ENCODE peak calls at places on chromosome 6, in nine cellular contexts. One of them, this sample, is unnamed.
A peak's percentile ranks its signal among the peaks of the same experiment; 100 is the strongest.

GRCh38 chr6:41723178-41723935 is 12.1 kb downstream of the TFEB start:
- DNase-seq in cardiac muscle cell: peak; percentile 95
- DNase-seq in fibroblast of pulmonary artery: peak; percentile 95
- DNase-seq in breast epithelium: no peak
- DNase-seq in epithelial cell of esophagus: peak; percentile 92
- DNase-seq in fibroblast of villous mesenchyme: peak; percentile 95
- DNase-seq in gastrocnemius medialis: peak; percentile 88
- DNase-seq in left ventricle myocardium inferior: peak; percentile 84
- DNase-seq in mucosa of descending colon: peak; percentile 60
- DNase-seq in this sample: peak; percentile 79

GRCh38 chr6:41541364-41541763 is 4.8 kb upstream of the FOXP4 start:
- DNase-seq in cardiac muscle cell: no peak
- DNase-seq in fibroblast of pulmonary artery: no peak
- DNase-seq in breast epithelium: no peak
- DNase-seq in epithelial cell of esophagus: no peak
- DNase-seq in fibroblast of villous mesenchyme: no peak
- DNase-seq in gastrocnemius medialis: no peak
- DNase-seq in left ventricle myocardium inferior: no peak
- DNase-seq in mucosa of descending colon: no peak
- DNase-seq in this sample: no peak

GRCh38 chr6:157461000-157461915 is 80.3 kb downstream of the ZDHHC14 start:
- DNase-seq in cardiac muscle cell: peak; percentile 7
- DNase-seq in fibroblast of pulmonary artery: peak; percentile 39
- DNase-seq in breast epithelium: no peak
- DNase-seq in epithelial cell of esophagus: no peak
- DNase-seq in fibroblast of villous mesenchyme: no peak
- DNase-seq in gastrocnemius medialis: no peak
- DNase-seq in left ventricle myocardium inferior: no peak
- DNase-seq in mucosa of descending colon: no peak
- DNase-seq in this sample: peak; percentile 52

GRCh38 chr6:40997256-40997957 is 41.6 kb downstream of the UNC5CL start:
- DNase-seq in cardiac muscle cell: peak; percentile 71
- DNase-seq in fibroblast of pulmonary artery: peak; percentile 68
- DNase-seq in breast epithelium: no peak
- DNase-seq in epithelial cell of esophagus: peak; percentile 35
- DNase-seq in fibroblast of villous mesenchyme: peak; percentile 56
- DNase-seq in gastrocnemius medialis: no peak
- DNase-seq in left ventricle myocardium inferior: no peak
- DNase-seq in mucosa of descending colon: no peak
- DNase-seq in this sample: peak; percentile 88

GRCh38 chr6:139943391-139943790 is 568.9 kb upstream of the CITED2 start:
- DNase-seq in cardiac muscle cell: peak; percentile 90
- DNase-seq in fibroblast of pulmonary artery: peak; percentile 90
- DNase-seq in breast epithelium: no peak
- DNase-seq in epithelial cell of esophagus: peak; percentile 77
- DNase-seq in fibroblast of villous mesenchyme: peak; percentile 80
- DNase-seq in gastrocnemius medialis: no peak
- DNase-seq in left ventricle myocardium inferior: no peak
- DNase-seq in mucosa of descending colon: no peak
- DNase-seq in this sample: peak; percentile 89

GRCh38 chr6:6751615-6752014 is 163.1 kb downstream of the LY86 start:
- DNase-seq in cardiac muscle cell: no peak
- DNase-seq in fibroblast of pulmonary artery: no peak
- DNase-seq in breast epithelium: no peak
- DNase-seq in epithelial cell of esophagus: no peak
- DNase-seq in fibroblast of villous mesenchyme: peak; percentile 46
- DNase-seq in gastrocnemius medialis: peak; percentile 44
- DNase-seq in left ventricle myocardium inferior: no peak
- DNase-seq in mucosa of descending colon: peak; percentile 83
- DNase-seq in this sample: no peak

GRCh38 chr6:130365166-130366010 is 429 bp upstream of the TMEM200A start:
- DNase-seq in cardiac muscle cell: peak; percentile 73
- DNase-seq in fibroblast of pulmonary artery: peak; percentile 50
- DNase-seq in breast epithelium: peak; percentile 60
- DNase-seq in epithelial cell of esophagus: peak; percentile 23
- DNase-seq in fibroblast of villous mesenchyme: peak; percentile 76
- DNase-seq in gastrocnemius medialis: no peak
- DNase-seq in left ventricle myocardium inferior: peak; percentile 22
- DNase-seq in mucosa of descending colon: peak; percentile 83
- DNase-seq in this sample: peak; percentile 83

GRCh38 chr6:30167101-30167500 is 3.8 kb downstream of the TRIM15 start:
- DNase-seq in cardiac muscle cell: no peak
- DNase-seq in fibroblast of pulmonary artery: no peak
- DNase-seq in breast epithelium: no peak
- DNase-seq in epithelial cell of esophagus: no peak
- DNase-seq in fibroblast of villous mesenchyme: no peak
- DNase-seq in gastrocnemius medialis: no peak
- DNase-seq in left ventricle myocardium inferior: no peak
- DNase-seq in mucosa of descending colon: no peak
- DNase-seq in this sample: no peak

GRCh38 chr6:122790740-122791679 is 2.0 kb downstream of the SMPDL3A start:
- DNase-seq in cardiac muscle cell: no peak
- DNase-seq in fibroblast of pulmonary artery: no peak
- DNase-seq in breast epithelium: no peak
- DNase-seq in epithelial cell of esophagus: no peak
- DNase-seq in fibroblast of villous mesenchyme: peak; percentile 77
- DNase-seq in gastrocnemius medialis: no peak
- DNase-seq in left ventricle myocardium inferior: no peak
- DNase-seq in mucosa of descending colon: no peak
- DNase-seq in this sample: no peak

GRCh38 chr6:52509281-52510212 is 67.3 kb downstream of the TRAM2 start:
- DNase-seq in cardiac muscle cell: no peak
- DNase-seq in fibroblast of pulmonary artery: no peak
- DNase-seq in breast epithelium: no peak
- DNase-seq in epithelial cell of esophagus: no peak
- DNase-seq in fibroblast of villous mesenchyme: no peak
- DNase-seq in gastrocnemius medialis: no peak
- DNase-seq in left ventricle myocardium inferior: no peak
- DNase-seq in mucosa of descending colon: no peak
- DNase-seq in this sample: peak; percentile 73

GRCh38 chr6:166006593-166007301 is 160.9 kb downstream of the TBXT start:
- DNase-seq in cardiac muscle cell: peak; percentile 85
- DNase-seq in fibroblast of pulmonary artery: peak; percentile 88
- DNase-seq in breast epithelium: no peak
- DNase-seq in epithelial cell of esophagus: no peak
- DNase-seq in fibroblast of villous mesenchyme: peak; percentile 88
- DNase-seq in gastrocnemius medialis: no peak
- DNase-seq in left ventricle myocardium inferior: no peak
- DNase-seq in mucosa of descending colon: no peak
- DNase-seq in this sample: peak; percentile 80

GRCh38 chr6:98977606-98978292 is 30.0 kb upstream of the FBXL4 start:
- DNase-seq in cardiac muscle cell: no peak
- DNase-seq in fibroblast of pulmonary artery: no peak
- DNase-seq in breast epithelium: no peak
- DNase-seq in epithelial cell of esophagus: no peak
- DNase-seq in fibroblast of villous mesenchyme: no peak
- DNase-seq in gastrocnemius medialis: no peak
- DNase-seq in left ventricle myocardium inferior: no peak
- DNase-seq in mucosa of descending colon: no peak
- DNase-seq in this sample: no peak

GRCh38 chr6:40906759-40907158 is 132.3 kb downstream of the UNC5CL start:
- DNase-seq in cardiac muscle cell: no peak
- DNase-seq in fibroblast of pulmonary artery: peak; percentile 8
- DNase-seq in breast epithelium: no peak
- DNase-seq in epithelial cell of esophagus: peak; percentile 94
- DNase-seq in fibroblast of villous mesenchyme: no peak
- DNase-seq in gastrocnemius medialis: no peak
- DNase-seq in left ventricle myocardium inferior: no peak
- DNase-seq in mucosa of descending colon: no peak
- DNase-seq in this sample: peak; percentile 20

DNA sequence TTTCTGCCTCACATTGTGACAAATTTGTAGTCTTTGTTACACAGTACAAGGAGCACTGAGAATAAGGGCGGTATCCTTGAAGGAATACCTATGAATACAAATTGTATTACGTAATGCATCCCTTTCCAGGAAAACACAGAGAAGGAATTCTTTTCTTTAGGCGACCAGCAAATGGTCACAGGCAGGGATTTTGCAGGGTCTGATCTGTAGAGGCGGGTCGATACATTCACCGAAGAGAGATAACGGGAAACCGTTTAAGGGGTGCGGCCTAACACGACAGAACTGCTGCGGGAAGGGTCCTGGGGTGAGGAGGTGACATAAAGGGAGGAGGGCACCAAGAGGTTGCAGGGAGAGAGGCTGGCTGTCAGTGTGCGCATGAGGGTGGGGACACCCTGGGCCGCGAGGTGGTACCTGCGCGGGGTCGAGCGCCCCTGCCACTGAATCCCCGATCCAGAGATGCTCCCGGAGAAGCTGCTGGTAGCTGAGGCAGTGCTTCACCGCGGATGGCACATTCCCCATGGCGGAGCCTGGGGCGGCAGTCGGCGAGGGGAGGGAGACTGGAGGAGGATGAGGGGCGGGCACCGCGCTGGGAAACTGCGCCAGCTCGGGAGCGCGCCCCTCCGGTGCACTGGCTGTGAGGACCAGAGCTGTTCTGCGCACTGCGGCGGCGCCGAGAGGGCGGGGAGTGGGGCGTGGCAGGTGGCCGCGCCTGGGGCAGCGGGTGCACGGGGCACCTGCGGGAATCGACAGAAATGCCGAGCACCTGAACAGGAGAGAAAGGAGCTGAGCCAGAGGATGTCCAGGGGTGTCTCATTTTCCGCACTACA is at the start of gene HMGCLL1:
- DNase-seq in cardiac muscle cell: peak; percentile 10
- DNase-seq in fibroblast of pulmonary artery: no peak
- DNase-seq in breast epithelium: no peak
- DNase-seq in epithelial cell of esophagus: peak; percentile 34
- DNase-seq in fibroblast of villous mesenchyme: no peak
- DNase-seq in gastrocnemius medialis: peak; percentile 20
- DNase-seq in left ventricle myocardium inferior: peak; percentile 58
- DNase-seq in mucosa of descending colon: peak; percentile 39
- DNase-seq in this sample: no peak
- TF ChIP-seq CTCF in cardiac muscle cell: no peak
- TF ChIP-seq CTCF in fibroblast of pulmonary artery: no peak
- TF ChIP-seq CTCF in breast epithelium: no peak
- TF ChIP-seq CTCF in epithelial cell of esophagus: no peak
- TF ChIP-seq CTCF in fibroblast of villous mesenchyme: no peak
- TF ChIP-seq CTCF in gastrocnemius medialis: no peak
- TF ChIP-seq CTCF in left ventricle myocardium inferior: no peak
- TF ChIP-seq CTCF in mucosa of descending colon: no peak
- TF ChIP-seq CTCF in this sample: no peak

GRCh38 chr6:81515562-81516453 is 236.7 kb downstream of the TENT5A start:
- DNase-seq in cardiac muscle cell: peak; percentile 68
- DNase-seq in fibroblast of pulmonary artery: peak; percentile 66
- DNase-seq in breast epithelium: no peak
- DNase-seq in epithelial cell of esophagus: no peak
- DNase-seq in fibroblast of villous mesenchyme: peak; percentile 82
- DNase-seq in gastrocnemius medialis: no peak
- DNase-seq in left ventricle myocardium inferior: no peak
- DNase-seq in mucosa of descending colon: no peak
- DNase-seq in this sample: no peak

DNA sequence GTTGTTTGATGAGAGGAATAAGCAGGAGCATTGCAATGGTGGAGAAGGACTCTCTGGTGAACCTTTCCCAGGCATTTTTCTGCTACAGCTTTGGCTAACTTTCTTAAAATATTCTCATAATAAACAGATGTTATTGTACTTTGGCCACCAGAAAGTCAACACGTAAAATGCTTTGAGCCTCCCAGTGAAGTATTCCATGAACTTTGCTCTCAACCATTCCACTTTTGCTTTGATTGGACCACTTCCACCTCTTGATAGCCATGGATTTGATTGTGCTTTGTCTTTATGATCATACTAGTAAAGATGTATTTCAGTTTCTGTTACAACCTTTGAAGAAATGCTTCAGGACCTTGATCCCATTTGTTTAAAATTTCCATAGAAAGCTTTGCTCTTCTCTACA is 241.1 kb downstream of the TENT5A start:
- DNase-seq in cardiac muscle cell: no peak
- DNase-seq in fibroblast of pulmonary artery: no peak
- DNase-seq in breast epithelium: no peak
- DNase-seq in epithelial cell of esophagus: no peak
- DNase-seq in fibroblast of villous mesenchyme: peak; percentile 55
- DNase-seq in gastrocnemius medialis: no peak
- DNase-seq in left ventricle myocardium inferior: no peak
- DNase-seq in mucosa of descending colon: no peak
- DNase-seq in this sample: peak; percentile 49
- H3K4me3 ChIP-seq in cardiac muscle cell: no peak overlapping the region
- H3K4me3 ChIP-seq in fibroblast of pulmonary artery: no peak overlapping the region
- H3K4me3 ChIP-seq in breast epithelium: no peak overlapping the region
- H3K4me3 ChIP-seq in epithelial cell of esophagus: no peak overlapping the region
- H3K4me3 ChIP-seq in fibroblast of villous mesenchyme: no peak overlapping the region
- H3K4me3 ChIP-seq in gastrocnemius medialis: no peak overlapping the region
- H3K4me3 ChIP-seq in left ventricle myocardium inferior: no peak overlapping the region
- H3K4me3 ChIP-seq in mucosa of descending colon: no peak overlapping the region
- H3K4me3 ChIP-seq in this sample: no peak overlapping the region

DNA sequence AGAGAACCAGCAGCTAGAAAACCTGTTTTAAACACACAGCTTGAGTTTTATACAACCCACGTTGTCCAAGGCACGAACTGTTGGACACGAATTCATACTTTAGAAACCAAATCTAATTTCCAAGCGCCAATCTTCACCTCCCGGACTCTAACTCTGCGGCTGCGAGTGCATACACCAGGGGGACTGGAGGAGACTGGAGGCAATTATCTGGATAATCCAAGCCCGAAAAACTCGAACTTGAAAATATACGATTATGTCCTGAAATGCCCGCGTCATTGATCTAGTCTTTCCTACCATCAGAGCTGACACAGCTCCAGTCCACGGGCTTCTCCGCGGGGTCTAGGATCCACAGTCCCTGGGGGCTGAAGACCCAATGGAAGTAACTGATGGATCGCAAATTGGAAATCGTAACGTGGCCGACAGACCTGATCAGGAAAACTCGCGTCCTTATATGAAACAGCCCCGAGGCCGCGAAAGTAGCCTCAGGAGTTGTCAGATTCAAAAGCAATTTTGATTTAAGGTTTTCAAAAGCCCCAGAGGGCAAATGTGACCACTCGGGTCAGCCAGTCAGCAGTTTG is 809 bp upstream of the HEY2 start:
- DNase-seq in cardiac muscle cell: peak; percentile 25
- DNase-seq in fibroblast of pulmonary artery: no peak
- DNase-seq in breast epithelium: no peak
- DNase-seq in epithelial cell of esophagus: peak; percentile 27
- DNase-seq in fibroblast of villous mesenchyme: peak; percentile 23
- DNase-seq in gastrocnemius medialis: no peak
- DNase-seq in left ventricle myocardium inferior: no peak
- DNase-seq in mucosa of descending colon: no peak
- DNase-seq in this sample: peak; percentile 36
- TF ChIP-seq CTCF in cardiac muscle cell: peak; percentile 8
- TF ChIP-seq CTCF in fibroblast of pulmonary artery: no peak
- TF ChIP-seq CTCF in breast epithelium: no peak
- TF ChIP-seq CTCF in epithelial cell of esophagus: peak; percentile 24
- TF ChIP-seq CTCF in fibroblast of villous mesenchyme: no peak
- TF ChIP-seq CTCF in gastrocnemius medialis: no peak
- TF ChIP-seq CTCF in left ventricle myocardium inferior: no peak
- TF ChIP-seq CTCF in mucosa of descending colon: no peak
- TF ChIP-seq CTCF in this sample: no peak

DNA sequence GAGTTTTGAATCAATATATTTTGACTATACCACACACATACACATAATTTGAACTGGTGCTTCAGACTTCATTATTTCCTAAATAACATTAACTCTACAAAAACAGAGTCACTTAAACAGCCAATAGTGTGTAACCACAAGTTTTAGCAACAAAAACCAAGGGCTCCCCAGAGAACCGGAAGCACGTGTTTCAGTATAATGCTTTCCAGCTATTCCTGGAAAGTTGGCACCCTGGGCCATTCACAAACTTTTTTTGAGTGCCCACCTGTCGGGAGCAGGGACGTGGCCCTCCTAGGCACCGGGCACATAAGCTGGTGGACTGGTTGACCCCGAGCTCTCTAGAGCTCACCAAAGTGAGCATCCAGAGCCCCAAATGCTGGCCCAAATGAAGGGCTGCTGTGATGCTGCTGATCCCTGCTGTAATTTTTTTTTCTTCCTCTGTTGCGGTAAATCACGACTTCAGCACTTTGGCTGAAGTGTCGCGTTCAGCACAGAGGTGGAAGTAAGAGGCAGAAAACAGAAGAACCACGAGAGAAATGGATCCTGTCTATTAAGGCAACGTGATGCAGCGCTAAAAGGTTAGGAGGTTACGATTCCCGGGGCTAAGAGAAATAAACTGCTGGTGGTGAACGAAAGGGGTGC is 1.8 kb upstream of the SLC35D3 start:
- DNase-seq in cardiac muscle cell: peak; percentile 25
- DNase-seq in fibroblast of pulmonary artery: no peak
- DNase-seq in breast epithelium: no peak
- DNase-seq in epithelial cell of esophagus: no peak
- DNase-seq in fibroblast of villous mesenchyme: peak; percentile 8
- DNase-seq in gastrocnemius medialis: no peak
- DNase-seq in left ventricle myocardium inferior: no peak
- DNase-seq in mucosa of descending colon: no peak
- DNase-seq in this sample: no peak
- H3K4me3 ChIP-seq in cardiac muscle cell: peak overlapping the region; percentile 50
- H3K4me3 ChIP-seq in fibroblast of pulmonary artery: peak overlapping the region; percentile 49
- H3K4me3 ChIP-seq in breast epithelium: peak overlapping the region; percentile 57
- H3K4me3 ChIP-seq in epithelial cell of esophagus: no peak overlapping the region
- H3K4me3 ChIP-seq in fibroblast of villous mesenchyme: peak overlapping the region; percentile 55
- H3K4me3 ChIP-seq in gastrocnemius medialis: no peak overlapping the region
- H3K4me3 ChIP-seq in left ventricle myocardium inferior: peak overlapping the region; percentile 73
- H3K4me3 ChIP-seq in mucosa of descending colon: no peak overlapping the region
- H3K4me3 ChIP-seq in this sample: no peak overlapping the region